ENCODE peak calls at places on chromosomes 2 and 18, in four cellular contexts. One of them, this sample, is unnamed.

GRCh38 chr2:127759931-127760330 is 51.0 kb downstream of the WDR33 start:
- DNase-seq in psoas muscle: no peak
- DNase-seq in right lobe of liver: no peak
- DNase-seq in brain microvascular endothelial cell: no peak
- DNase-seq in this sample: peak

GRCh38 chr2:33911327-33911726 is 312.2 kb upstream of the FAM98A start:
- DNase-seq in psoas muscle: no peak
- DNase-seq in right lobe of liver: no peak
- DNase-seq in brain microvascular endothelial cell: no peak
- DNase-seq in this sample: no peak

GRCh38 chr2:181077128-181077709 is 96.8 kb downstream of the UBE2E3 start:
- DNase-seq in psoas muscle: no peak
- DNase-seq in right lobe of liver: no peak
- DNase-seq in brain microvascular endothelial cell: peak
- DNase-seq in this sample: peak

GRCh38 chr2:196131949-196132925 is 39.1 kb downstream of the STK17B start:
- DNase-seq in psoas muscle: no peak
- DNase-seq in right lobe of liver: no peak
- DNase-seq in brain microvascular endothelial cell: no peak
- DNase-seq in this sample: no peak

GRCh38 chr2:210955591-210955990 is 399.2 kb downstream of the CPS1 start:
- DNase-seq in psoas muscle: no peak
- DNase-seq in right lobe of liver: no peak
- DNase-seq in brain microvascular endothelial cell: peak
- DNase-seq in this sample: peak

GRCh38 chr18:21049306-21049705 is 62.3 kb downstream of the ROCK1 start:
- DNase-seq in psoas muscle: no peak
- DNase-seq in right lobe of liver: no peak
- DNase-seq in brain microvascular endothelial cell: no peak
- DNase-seq in this sample: peak

GRCh38 chr18:66749030-66749429 is 145.1 kb upstream of the CDH19 start:
- DNase-seq in psoas muscle: no peak
- DNase-seq in right lobe of liver: no peak
- DNase-seq in brain microvascular endothelial cell: peak
- DNase-seq in this sample: peak

GRCh38 chr2:186670831-186671230 is 23.0 kb upstream of the FAM171B start:
- DNase-seq in psoas muscle: no peak
- DNase-seq in right lobe of liver: no peak
- DNase-seq in brain microvascular endothelial cell: no peak
- DNase-seq in this sample: no peak

GRCh38 chr2:109533823-109534222 is 79.9 kb downstream of the SEPTIN10 start:
- DNase-seq in psoas muscle: no peak
- DNase-seq in right lobe of liver: no peak
- DNase-seq in brain microvascular endothelial cell: no peak
- DNase-seq in this sample: no peak

GRCh38 chr2:168087406-168087805 is 160.0 kb downstream of the STK39 start:
- DNase-seq in psoas muscle: no peak
- DNase-seq in right lobe of liver: no peak
- DNase-seq in brain microvascular endothelial cell: no peak
- DNase-seq in this sample: no peak

GRCh38 chr18:44733069-44733753 is 52.5 kb downstream of the SETBP1 start:
- DNase-seq in psoas muscle: no peak
- DNase-seq in right lobe of liver: no peak
- DNase-seq in brain microvascular endothelial cell: peak
- DNase-seq in this sample: peak

GRCh38 chr2:241863021-241863954 is 4.6 kb upstream of the PDCD1 start:
- DNase-seq in psoas muscle: peak
- DNase-seq in right lobe of liver: no peak
- DNase-seq in brain microvascular endothelial cell: no peak
- DNase-seq in this sample: peak

GRCh38 chr2:191441761-191442160 is 196.6 kb downstream of the MYO1B start:
- DNase-seq in psoas muscle: peak
- DNase-seq in right lobe of liver: no peak
- DNase-seq in brain microvascular endothelial cell: no peak
- DNase-seq in this sample: peak

GRCh38 chr18:79515331-79515730 is 119.6 kb downstream of the NFATC1 start:
- DNase-seq in psoas muscle: no peak
- DNase-seq in right lobe of liver: peak
- DNase-seq in brain microvascular endothelial cell: no peak
- DNase-seq in this sample: no peak

GRCh38 chr2:53235836-53236582 is 531.6 kb upstream of the CHAC2 start:
- DNase-seq in psoas muscle: no peak
- DNase-seq in right lobe of liver: no peak
- DNase-seq in brain microvascular endothelial cell: no peak
- DNase-seq in this sample: no peak

GRCh38 chr2:43460611-43461396 is 135.0 kb downstream of the THADA start:
- DNase-seq in psoas muscle: no peak
- DNase-seq in right lobe of liver: no peak
- DNase-seq in brain microvascular endothelial cell: no peak
- DNase-seq in this sample: no peak

GRCh38 chr18:7065736-7066135 is 51.9 kb downstream of the LAMA1 start:
- DNase-seq in psoas muscle: no peak
- DNase-seq in right lobe of liver: no peak
- DNase-seq in brain microvascular endothelial cell: no peak
- DNase-seq in this sample: no peak

GRCh38 chr2:79025421-79025820 is at the start of gene REG3G:
- DNase-seq in psoas muscle: no peak
- DNase-seq in right lobe of liver: no peak
- DNase-seq in brain microvascular endothelial cell: no peak
- DNase-seq in this sample: no peak

GRCh38 chr2:18605115-18605514 is 15.7 kb upstream of the NT5C1B start:
- DNase-seq in psoas muscle: no peak
- DNase-seq in right lobe of liver: no peak
- DNase-seq in brain microvascular endothelial cell: no peak
- DNase-seq in this sample: no peak

GRCh38 chr2:88452980-88453582 is 588 bp upstream of the FOXI3 start:
- DNase-seq in psoas muscle: no peak
- DNase-seq in right lobe of liver: no peak
- DNase-seq in brain microvascular endothelial cell: peak
- DNase-seq in this sample: peak

GRCh38 chr2:54546518-54546917 is 90.4 kb downstream of the SPTBN1 start:
- DNase-seq in psoas muscle: no peak
- DNase-seq in right lobe of liver: no peak
- DNase-seq in brain microvascular endothelial cell: no peak
- DNase-seq in this sample: no peak

GRCh38 chr2:191105082-191105481 is 45.7 kb downstream of the STAT4 start:
- DNase-seq in psoas muscle: no peak
- DNase-seq in right lobe of liver: no peak
- DNase-seq in brain microvascular endothelial cell: peak
- DNase-seq in this sample: peak

GRCh38 chr2:70686577-70687460 is 81.2 kb downstream of the ADD2 start:
- DNase-seq in psoas muscle: no peak
- DNase-seq in right lobe of liver: peak
- DNase-seq in brain microvascular endothelial cell: peak
- DNase-seq in this sample: peak

GRCh38 chr2:12501469-12502147 is 215.1 kb upstream of the TRIB2 start:
- DNase-seq in psoas muscle: peak
- DNase-seq in right lobe of liver: no peak
- DNase-seq in brain microvascular endothelial cell: no peak
- DNase-seq in this sample: peak

GRCh38 chr18:57441395-57441794 is 6.2 kb downstream of the ONECUT2 start:
- DNase-seq in psoas muscle: no peak
- DNase-seq in right lobe of liver: no peak
- DNase-seq in brain microvascular endothelial cell: no peak
- DNase-seq in this sample: no peak

GRCh38 chr2:135797497-135798274 is 39.3 kb downstream of the LCT start:
- DNase-seq in psoas muscle: peak
- DNase-seq in right lobe of liver: peak
- DNase-seq in brain microvascular endothelial cell: peak
- DNase-seq in this sample: peak

GRCh38 chr2:112995346-112995920 is 9.8 kb upstream of the IL36A start:
- DNase-seq in psoas muscle: no peak
- DNase-seq in right lobe of liver: no peak
- DNase-seq in brain microvascular endothelial cell: no peak
- DNase-seq in this sample: no peak

GRCh38 chr2:19073522-19073921 is 284.9 kb downstream of the OSR1 start:
- DNase-seq in psoas muscle: peak
- DNase-seq in right lobe of liver: no peak
- DNase-seq in brain microvascular endothelial cell: peak
- DNase-seq in this sample: peak

GRCh38 chr2:124913873-124914272 is 888.8 kb downstream of the CNTNAP5 start:
- DNase-seq in psoas muscle: no peak
- DNase-seq in right lobe of liver: no peak
- DNase-seq in brain microvascular endothelial cell: no peak
- DNase-seq in this sample: peak

GRCh38 chr18:31684279-31685096 is at the start of gene B4GALT6:
- DNase-seq in psoas muscle: peak
- DNase-seq in right lobe of liver: peak
- DNase-seq in brain microvascular endothelial cell: peak
- DNase-seq in this sample: peak

GRCh38 chr18:61569176-61569892 is 236.1 kb downstream of the CDH20 start:
- DNase-seq in psoas muscle: no peak
- DNase-seq in right lobe of liver: no peak
- DNase-seq in brain microvascular endothelial cell: peak
- DNase-seq in this sample: peak

GRCh38 chr2:29611850-29612249 is 309.5 kb downstream of the ALK start:
- DNase-seq in psoas muscle: no peak
- DNase-seq in right lobe of liver: no peak
- DNase-seq in brain microvascular endothelial cell: no peak
- DNase-seq in this sample: no peak

GRCh38 chr2:155846249-155846648 is 486.3 kb downstream of the NR4A2 start:
- DNase-seq in psoas muscle: no peak
- DNase-seq in right lobe of liver: no peak
- DNase-seq in brain microvascular endothelial cell: no peak
- DNase-seq in this sample: no peak

GRCh38 chr2:190443778-190444481 is 35.8 kb downstream of the MFSD6 start:
- DNase-seq in psoas muscle: no peak
- DNase-seq in right lobe of liver: no peak
- DNase-seq in brain microvascular endothelial cell: no peak
- DNase-seq in this sample: peak

GRCh38 chr2:70029814-70030409 is 57.4 kb upstream of the PCBP1 start:
- DNase-seq in psoas muscle: peak
- DNase-seq in right lobe of liver: no peak
- DNase-seq in brain microvascular endothelial cell: peak
- DNase-seq in this sample: peak

GRCh38 chr2:50529600-50530218 is 502.2 kb downstream of the NRXN1 start:
- DNase-seq in psoas muscle: no peak
- DNase-seq in right lobe of liver: no peak
- DNase-seq in brain microvascular endothelial cell: peak
- DNase-seq in this sample: peak

GRCh38 chr18:26546875-26547301 is 1.5 kb downstream of the KCTD1 start:
- DNase-seq in psoas muscle: peak
- DNase-seq in right lobe of liver: no peak
- DNase-seq in brain microvascular endothelial cell: no peak
- DNase-seq in this sample: no peak

GRCh38 chr18:26545335-26545734 is 3.0 kb downstream of the KCTD1 start:
- DNase-seq in psoas muscle: no peak
- DNase-seq in right lobe of liver: no peak
- DNase-seq in brain microvascular endothelial cell: no peak
- DNase-seq in this sample: no peak

GRCh38 chr18:26547302-26548143 is 830 bp downstream of the KCTD1 start:
- DNase-seq in psoas muscle: peak
- DNase-seq in right lobe of liver: peak
- DNase-seq in brain microvascular endothelial cell: peak
- DNase-seq in this sample: peak

GRCh38 chr18:26545737-26546136 is 2.6 kb downstream of the KCTD1 start:
- DNase-seq in psoas muscle: no peak
- DNase-seq in right lobe of liver: no peak
- DNase-seq in brain microvascular endothelial cell: no peak
- DNase-seq in this sample: no peak

GRCh38 chr18:26546170-26546874 is 2.0 kb downstream of the KCTD1 start:
- DNase-seq in psoas muscle: no peak
- DNase-seq in right lobe of liver: no peak
- DNase-seq in brain microvascular endothelial cell: no peak
- DNase-seq in this sample: peak
- H3K4me3 ChIP-seq in psoas muscle: peak
- H3K4me3 ChIP-seq in right lobe of liver: no peak
- H3K4me3 ChIP-seq in brain microvascular endothelial cell: peak
- H3K4me3 ChIP-seq in this sample: peak

GRCh38 chr2:99152181-99152580 is 2.6 kb downstream of the TSGA10 start:
- DNase-seq in psoas muscle: no peak
- DNase-seq in right lobe of liver: no peak
- DNase-seq in brain microvascular endothelial cell: no peak
- DNase-seq in this sample: no peak

GRCh38 chr2:99156901-99157300 is 2.1 kb downstream of the LIPT1 start:
- DNase-seq in psoas muscle: no peak
- DNase-seq in right lobe of liver: no peak
- DNase-seq in brain microvascular endothelial cell: no peak
- DNase-seq in this sample: no peak

GRCh38 chr2:99153921-99154604 is 679 bp downstream of the TSGA10 start:
- DNase-seq in psoas muscle: no peak
- DNase-seq in right lobe of liver: no peak
- DNase-seq in brain microvascular endothelial cell: no peak
- DNase-seq in this sample: peak

GRCh38 chr2:99158599-99158998 is 3.8 kb downstream of the LIPT1 start:
- DNase-seq in psoas muscle: no peak
- DNase-seq in right lobe of liver: no peak
- DNase-seq in brain microvascular endothelial cell: no peak
- DNase-seq in this sample: no peak

GRCh38 chr2:99154643-99155536 is at the start of the genes LIPT1 and TSGA10:
- DNase-seq in psoas muscle: peak
- DNase-seq in right lobe of liver: peak
- DNase-seq in brain microvascular endothelial cell: peak
- DNase-seq in this sample: peak
- TF ChIP-seq CTCF in psoas muscle: no peak
- TF ChIP-seq CTCF in right lobe of liver: no peak
- TF ChIP-seq CTCF in brain microvascular endothelial cell: peak
- TF ChIP-seq CTCF in this sample: peak

DNA sequence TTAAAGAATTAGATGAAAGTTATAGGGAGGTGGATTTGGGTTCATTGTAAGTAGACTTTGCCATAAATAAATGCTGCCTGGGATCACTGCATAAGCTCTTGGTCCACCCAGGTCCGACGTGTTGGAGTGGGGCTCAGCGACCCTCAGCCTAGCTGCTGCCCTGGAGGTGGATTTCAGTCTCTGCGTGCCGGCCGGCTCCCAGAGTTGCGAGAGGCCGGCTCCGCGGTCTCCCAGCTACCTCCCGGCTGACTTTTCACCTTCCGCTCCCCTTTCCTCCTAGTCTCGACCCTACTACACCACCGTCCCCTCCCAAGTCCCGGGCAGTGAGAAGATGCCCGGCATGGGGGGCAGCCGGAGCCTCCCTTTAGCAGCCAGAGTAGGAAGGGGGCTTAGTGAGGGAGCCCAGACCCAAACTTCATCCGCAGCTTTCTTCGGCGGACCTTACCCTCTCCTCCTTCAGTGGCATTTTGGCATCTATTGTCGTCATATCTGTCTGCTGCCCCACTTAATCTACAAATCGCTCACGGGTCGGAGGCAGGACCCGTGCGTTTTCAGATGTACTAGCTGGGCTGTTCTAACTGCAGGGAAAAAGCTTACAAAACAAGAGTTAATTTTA is 8.1 kb downstream of the EMX1 start:
- DNase-seq in psoas muscle: no peak
- DNase-seq in right lobe of liver: no peak
- DNase-seq in brain microvascular endothelial cell: no peak
- DNase-seq in this sample: no peak
- H3K4me3 ChIP-seq in psoas muscle: no peak
- H3K4me3 ChIP-seq in right lobe of liver: no peak
- H3K4me3 ChIP-seq in brain microvascular endothelial cell: no peak
- H3K4me3 ChIP-seq in this sample: no peak

GRCh38 chr2:240760576-240761246 is 59.3 kb downstream of the KIF1A start:
- DNase-seq in psoas muscle: no peak
- DNase-seq in right lobe of liver: no peak
- DNase-seq in brain microvascular endothelial cell: no peak
- DNase-seq in this sample: no peak
- TF ChIP-seq CTCF in psoas muscle: no peak
- TF ChIP-seq CTCF in right lobe of liver: no peak
- TF ChIP-seq CTCF in brain microvascular endothelial cell: no peak
- TF ChIP-seq CTCF in this sample: no peak

GRCh38 chr2:97714950-97715652 is 1.7 kb downstream of the ZAP70 start:
- DNase-seq in psoas muscle: peak
- DNase-seq in right lobe of liver: peak
- DNase-seq in brain microvascular endothelial cell: no peak
- DNase-seq in this sample: no peak
- H3K4me3 ChIP-seq in psoas muscle: no peak
- H3K4me3 ChIP-seq in right lobe of liver: no peak
- H3K4me3 ChIP-seq in brain microvascular endothelial cell: no peak
- H3K4me3 ChIP-seq in this sample: no peak